ENCODE peak calls at places on chromosome 7, in seven cellular contexts. C is activated T-cell treated with anti-CD3 and anti-CD28 coated beads for 1 hour, U is choroid plexus epithelial cell, F is mammary epithelial cell, O is midbrain, X is LoVo, Z is EL. J is an unnamed sample.

GRCh38 chr7:102992820-102993531 is 80.2 kb downstream of the LRRC17 start:
- DNase-seq in F (peak; percentile 44), O (no peak), Z (peak; percentile 79), C (no peak), X (peak; percentile 83), U (peak; percentile 81), J (no peak)

GRCh38 chr7:51187941-51188340 is 128.7 kb downstream of the COBL start:
- DNase-seq in F (no peak), U (no peak), C (no peak), X (no peak), Z (no peak), O (peak; percentile 61), J (no peak)

GRCh38 chr7:111878788-111879187 is 316.5 kb upstream of the IMMP2L start:
- DNase-seq in X (no peak), Z (no peak), F (no peak), O (no peak), U (no peak), C (no peak), J (no peak)

GRCh38 chr7:43650457-43651052 is 67.6 kb downstream of the STK17A start:
- DNase-seq in F (no peak), O (no peak), X (peak; percentile 23), U (peak; percentile 70), Z (peak; percentile 82), C (no peak), J (no peak)

GRCh38 chr7:147483634-147484292 is 1106.8 kb upstream of the C7orf33 start:
- DNase-seq in X (no peak), U (no peak), C (no peak), Z (peak; percentile 47), O (no peak), F (no peak), J (no peak)

GRCh38 chr7:856444-857095 is 19.8 kb upstream of the GET4 start:
- DNase-seq in X (no peak), U (no peak), C (no peak), Z (no peak), O (no peak), F (no peak), J (no peak)

GRCh38 chr7:66952343-66953043 is 31.5 kb downstream of the TMEM248 start:
- DNase-seq in C (no peak), X (peak; percentile 78), U (peak; percentile 67), F (peak; percentile 66), O (no peak), Z (peak; percentile 96), J (no peak)

GRCh38 chr7:85184599-85185354 is 2.1 kb downstream of the SEMA3D start:
- DNase-seq in C (no peak), U (peak; percentile 51), X (no peak), O (no peak), Z (peak; percentile 70), F (peak; percentile 19), J (no peak)

GRCh38 chr7:70455925-70456324 is 676.0 kb upstream of the GALNT17 start:
- DNase-seq in X (no peak), Z (no peak), C (no peak), F (no peak), U (no peak), O (no peak), J (no peak)

GRCh38 chr7:135692055-135692454 is 29.7 kb downstream of the STMP1 start:
- DNase-seq in O (no peak), F (no peak), X (no peak), Z (peak; percentile 51), U (no peak), C (no peak), J (no peak)

GRCh38 chr7:37534893-37535610 is 86.4 kb upstream of the ELMO1 start:
- DNase-seq in F (no peak), X (no peak), O (peak; percentile 41), C (no peak), Z (no peak), U (no peak), J (no peak)